ENCODE peak calls at places on chromosomes 1 and 21, in six cellular contexts. N, Q, A, K, X and P are unnamed samples.

GRCh38 chr1:18642278-18643095 is 11.8 kb downstream of the PAX7 start:
- DNase-seq in N (no peak), Q (peak; percentile 73), A (no peak), K (peak; percentile 73), X (no peak), P (no peak)

GRCh38 chr1:245258271-245258920 is 103.6 kb downstream of the KIF26B start:
- DNase-seq in N (peak; percentile 13), Q (no peak), A (no peak), K (peak; percentile 35), X (no peak), P (no peak)

GRCh38 chr1:185850366-185850765 is 116.2 kb downstream of the HMCN1 start:
- DNase-seq in N (peak; percentile 29), Q (peak; percentile 31), A (no peak), K (no peak), X (peak; percentile 3), P (peak; percentile 30)

GRCh38 chr1:32223683-32224082 is 1.5 kb downstream of the EIF3I start:
- DNase-seq in N (no peak), Q (no peak), A (peak; percentile 35), K (no peak), X (no peak), P (no peak)

GRCh38 chr1:177257596-177257995 is 86.8 kb downstream of the BRINP2 start:
- DNase-seq in N (no peak), Q (no peak), A (no peak), K (no peak), X (no peak), P (no peak)

GRCh38 chr1:156616463-156616862 is 2.8 kb upstream of the HAPLN2 start:
- DNase-seq in N (no peak), Q (no peak), A (peak; percentile 93), K (no peak), X (no peak), P (peak; percentile 45)

GRCh38 chr1:8660455-8660854 is 157.0 kb downstream of the RERE start:
- DNase-seq in N (peak; percentile 39), Q (peak; percentile 35), A (peak; percentile 90), K (no peak), X (no peak), P (peak; percentile 94)

GRCh38 chr1:35717911-35718476 is 690 bp downstream of the C1orf216 start:
- DNase-seq in N (peak; percentile 29), Q (peak; percentile 56), A (peak; percentile 84), K (peak; percentile 60), X (no peak), P (peak; percentile 63)

GRCh38 chr1:158771950-158772866 is at the start of gene OR6N1:
- DNase-seq in N (no peak), Q (no peak), A (no peak), K (no peak), X (no peak), P (no peak)

GRCh38 chr1:220370041-220370700 is 97.9 kb upstream of the RAB3GAP2 start:
- DNase-seq in N (peak; percentile 59), Q (no peak), A (peak; percentile 44), K (no peak), X (no peak), P (peak; percentile 70)

GRCh38 chr1:223240122-223240521 is 97.1 kb upstream of the TLR5 start:
- DNase-seq in N (no peak), Q (no peak), A (no peak), K (no peak), X (no peak), P (no peak)

GRCh38 chr21:25171438-25171837 is 435.8 kb downstream of the MRPL39 start:
- DNase-seq in N (no peak), Q (no peak), A (no peak), K (no peak), X (no peak), P (peak; percentile 15)

GRCh38 chr21:39041815-39042214 is 141.4 kb downstream of the PSMG1 start:
- DNase-seq in N (no peak), Q (no peak), A (no peak), K (no peak), X (no peak), P (no peak)

GRCh38 chr1:26538480-26539412 is 9.2 kb downstream of the RPS6KA1 start:
- DNase-seq in N (peak; percentile 77), Q (peak; percentile 67), A (peak; percentile 34), K (peak; percentile 75), X (no peak), P (peak; percentile 26)

GRCh38 chr1:176206006-176206960 is 803 bp downstream of the COP1 start:
- DNase-seq in N (peak; percentile 46), Q (peak; percentile 70), A (peak; percentile 70), K (no peak), X (peak; percentile 48), P (peak; percentile 29)

GRCh38 chr1:27938488-27938887 is 3.7 kb downstream of the SMPDL3B start:
- DNase-seq in N (no peak), Q (no peak), A (no peak), K (no peak), X (no peak), P (no peak)

GRCh38 chr1:105664495-105664894 is 1392.0 kb upstream of the PRMT6 start:
- DNase-seq in N (no peak), Q (no peak), A (no peak), K (no peak), X (no peak), P (no peak)

GRCh38 chr1:31828926-31829690 is 13.3 kb upstream of the SPOCD1 start:
- DNase-seq in N (no peak), Q (no peak), A (no peak), K (no peak), X (no peak), P (no peak)

GRCh38 chr1:53362270-53362669 is 34.4 kb upstream of the LRP8 start:
- DNase-seq in N (no peak), Q (peak; percentile 20), A (no peak), K (peak; percentile 38), X (peak; percentile 26), P (no peak)

GRCh38 chr1:28295936-28296335 is 32.9 kb upstream of the MED18 start:
- DNase-seq in N (no peak), Q (no peak), A (no peak), K (no peak), X (no peak), P (no peak)

GRCh38 chr1:10888289-10888688 is 91.8 kb upstream of the CASZ1 start:
- DNase-seq in N (no peak), Q (peak; percentile 64), A (no peak), K (peak; percentile 67), X (no peak), P (no peak)

GRCh38 chr1:154014154-154014910 is 23.8 kb downstream of the RPS27 start:
- DNase-seq in N (no peak), Q (no peak), A (peak; percentile 62), K (no peak), X (no peak), P (peak; percentile 76)

GRCh38 chr1:52629021-52629643 is 3.8 kb upstream of the SHISAL2A start:
- DNase-seq in N (no peak), Q (peak; percentile 52), A (no peak), K (peak; percentile 53), X (peak; percentile 76), P (peak; percentile 11)

GRCh38 chr1:36080801-36081200 is 3.1 kb upstream of the TEKT2 start:
- DNase-seq in N (peak; percentile 97), Q (no peak), A (no peak), K (peak; percentile 30), X (no peak), P (no peak)

GRCh38 chr1:160539896-160540858 is 17.1 kb upstream of the SLAMF6 start:
- DNase-seq in N (no peak), Q (no peak), A (peak; percentile 3), K (no peak), X (no peak), P (no peak)
- H2BK5ac ChIP-seq in N (no peak overlapping the region), Q (no peak overlapping the region), A (peak overlapping the region; percentile 26), K (no peak overlapping the region), X (no peak overlapping the region), P (no peak overlapping the region)

DNA sequence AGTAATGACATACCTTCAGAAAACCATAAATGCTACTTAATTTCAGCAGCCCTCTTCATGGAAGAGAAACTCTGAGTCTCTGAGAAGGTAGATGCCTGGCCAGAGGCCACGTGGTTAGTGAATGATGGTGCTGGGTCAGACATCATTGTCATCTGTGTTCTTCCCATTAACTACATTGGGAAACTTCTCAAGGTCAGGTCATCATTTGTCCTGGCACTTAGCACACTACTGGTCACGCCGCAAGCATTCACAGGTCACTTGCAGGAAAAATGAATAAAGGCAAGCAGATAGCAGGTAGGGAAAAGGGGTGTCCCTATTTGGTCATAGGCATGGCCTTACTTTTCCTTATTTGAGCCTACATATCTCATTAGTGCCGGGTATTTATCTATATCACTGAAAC is 220.1 kb upstream of the PROX1 start:
- DNase-seq in N (no peak), Q (no peak), A (no peak), K (no peak), X (no peak), P (no peak)
- H3K14ac ChIP-seq in N (no peak overlapping the region), Q (no peak overlapping the region), A (no peak overlapping the region), K (no peak overlapping the region), X (no peak overlapping the region), P (no peak overlapping the region)

DNA sequence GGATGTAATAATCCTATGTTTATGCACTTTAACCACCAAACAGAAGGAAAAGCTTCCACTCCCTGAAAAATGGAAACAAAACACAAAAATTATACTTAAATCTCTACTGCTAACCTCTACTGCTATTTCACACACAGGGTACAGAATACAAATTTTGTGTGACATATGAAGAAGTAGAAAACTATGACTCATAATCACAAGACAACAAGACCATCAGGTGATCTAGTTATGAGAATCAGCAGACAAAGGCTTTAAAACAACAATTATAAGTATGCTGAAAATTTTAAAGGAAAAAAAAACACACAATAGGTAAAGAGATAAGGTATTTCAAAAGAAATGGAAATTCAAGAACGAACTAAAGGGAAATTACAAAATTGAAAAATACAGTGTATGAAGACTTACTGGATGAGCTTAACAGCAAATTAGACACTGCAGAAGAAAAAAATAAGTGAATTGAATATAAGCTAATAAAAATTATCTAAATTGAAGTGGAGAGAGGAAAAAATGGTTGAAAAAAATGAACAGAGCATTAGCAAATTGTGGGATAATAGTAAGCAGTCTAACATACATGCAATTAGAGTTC is 13.6 kb upstream of the NAV1 start:
- DNase-seq in N (peak; percentile 64), Q (no peak), A (no peak), K (no peak), X (no peak), P (no peak)
- H2BK5ac ChIP-seq in N (no peak overlapping the region), Q (no peak overlapping the region), A (no peak overlapping the region), K (no peak overlapping the region), X (no peak overlapping the region), P (no peak overlapping the region)

GRCh38 chr1:62070384-62071011 is 124.2 kb upstream of the L1TD1 start:
- DNase-seq in N (peak; percentile 42), Q (no peak), A (no peak), K (no peak), X (no peak), P (peak; percentile 13)

GRCh38 chr1:62064831-62065230 is 129.8 kb upstream of the L1TD1 start:
- DNase-seq in N (peak; percentile 70), Q (no peak), A (no peak), K (no peak), X (no peak), P (no peak)

GRCh38 chr1:62068302-62068936 is 126.2 kb upstream of the L1TD1 start:
- DNase-seq in N (no peak), Q (no peak), A (no peak), K (no peak), X (no peak), P (no peak)

GRCh38 chr1:62068978-62069377 is 125.7 kb upstream of the L1TD1 start:
- DNase-seq in N (no peak), Q (no peak), A (no peak), K (no peak), X (no peak), P (peak; percentile 17)

DNA sequence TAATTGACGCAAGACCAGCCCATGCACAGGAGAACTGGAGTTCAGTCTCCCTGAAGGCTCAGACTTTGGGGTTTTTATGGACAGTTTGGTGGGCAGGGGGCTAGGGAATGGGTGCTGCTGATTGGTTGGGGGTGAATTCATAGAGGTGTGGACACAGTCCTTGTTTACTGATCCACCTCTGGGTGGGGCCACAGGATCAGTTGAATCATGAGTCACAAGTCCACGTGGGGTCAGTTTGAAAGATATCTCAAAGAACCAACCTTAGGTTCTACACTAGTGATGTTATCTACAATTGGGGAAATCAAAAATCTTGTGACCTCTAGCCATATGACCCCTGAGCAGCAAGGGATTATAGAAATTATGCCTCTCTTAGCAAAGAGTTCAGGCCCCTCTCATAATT is 127.9 kb upstream of the L1TD1 start:
- DNase-seq in N (no peak), Q (no peak), A (no peak), K (no peak), X (no peak), P (no peak)
- H3K14ac ChIP-seq in N (no peak overlapping the region), Q (no peak overlapping the region), A (no peak overlapping the region), K (no peak overlapping the region), X (no peak overlapping the region), P (no peak overlapping the region)